ENCODE peak calls at places on chromosomes 3 and 15, in four cellular contexts. F, G, Y and P are unnamed samples.

GRCh38 chr3:52330194-52330805 is 14.2 kb downstream of the DNAH1 start:
- DNase-seq in F (no peak), G (no peak), Y (no peak), P (no peak)

GRCh38 chr15:75181780-75182179 is 19.9 kb upstream of the C15orf39 start:
- DNase-seq in F (no peak), G (no peak), Y (no peak), P (no peak)

GRCh38 chr15:79140846-79141570 is 50.4 kb upstream of the RASGRF1 start:
- DNase-seq in F (no peak), G (no peak), Y (no peak), P (no peak)

GRCh38 chr15:87716422-87716821 is 540.1 kb downstream of the NTRK3 start:
- DNase-seq in F (no peak), G (no peak), Y (no peak), P (no peak)

GRCh38 chr3:49873623-49874022 is 3.9 kb upstream of the CAMKV start:
- DNase-seq in F (no peak), G (no peak), Y (no peak), P (no peak)

GRCh38 chr3:46666471-46666845 is 27.0 kb downstream of the ALS2CL start:
- DNase-seq in F (no peak), G (no peak), Y (no peak), P (no peak)

GRCh38 chr3:50239649-50240048 is 3.6 kb downstream of the GNAI2 start:
- DNase-seq in F (no peak), G (no peak), Y (no peak), P (no peak)

GRCh38 chr3:42701371-42702065 is 1.1 kb downstream of the HHATL start:
- DNase-seq in F (no peak), G (peak), Y (peak), P (peak)

GRCh38 chr3:10848261-10848660 is 32.2 kb downstream of the SLC6A11 start:
- DNase-seq in F (no peak), G (no peak), Y (no peak), P (no peak)

GRCh38 chr15:76368135-76368588 is 31.6 kb downstream of the ISL2 start:
- DNase-seq in F (no peak), G (no peak), Y (no peak), P (no peak)

GRCh38 chr15:88126695-88127476 is 129.7 kb downstream of the NTRK3 start:
- DNase-seq in F (no peak), G (no peak), Y (no peak), P (no peak)

GRCh38 chr3:120432105-120432860 is 18.5 kb downstream of the FSTL1 start:
- DNase-seq in F (peak), G (no peak), Y (no peak), P (no peak)

GRCh38 chr3:63763156-63763555 is 55.9 kb upstream of the C3orf49 start:
- DNase-seq in F (peak), G (no peak), Y (no peak), P (no peak)

GRCh38 chr3:192482809-192483208 is 244.5 kb downstream of the FGF12 start:
- DNase-seq in F (no peak), G (no peak), Y (no peak), P (no peak)

GRCh38 chr3:170038434-170039110 is 777 bp downstream of the GPR160 start:
- DNase-seq in F (peak), G (no peak), Y (no peak), P (no peak)

GRCh38 chr3:164416491-164417222 is 661.6 kb downstream of the SI start:
- DNase-seq in F (no peak), G (no peak), Y (no peak), P (no peak)

GRCh38 chr3:176939022-176939817 is 258.1 kb downstream of the TBL1XR1 start:
- DNase-seq in F (peak), G (peak), Y (no peak), P (no peak)

GRCh38 chr15:57031605-57032004 is 113.2 kb downstream of the TCF12 start:
- DNase-seq in F (no peak), G (peak), Y (no peak), P (peak)

GRCh38 chr3:197820550-197821335 is 29.7 kb downstream of the LRCH3 start:
- DNase-seq in F (no peak), G (no peak), Y (no peak), P (no peak)

GRCh38 chr15:78302579-78302978 is 3.2 kb upstream of the SKIC8 start:
- DNase-seq in F (peak), G (no peak), Y (no peak), P (no peak)

GRCh38 chr15:93497256-93497655 is 408.2 kb upstream of the RGMA start:
- DNase-seq in F (peak), G (no peak), Y (no peak), P (no peak)

GRCh38 chr15:95016511-95017219 is 785.3 kb downstream of the MCTP2 start:
- DNase-seq in F (no peak), G (no peak), Y (no peak), P (no peak)

GRCh38 chr3:102124301-102125158 is 275.2 kb downstream of the NFKBIZ start:
- DNase-seq in F (no peak), G (no peak), Y (no peak), P (no peak)

GRCh38 chr15:96336045-96336642 is 5.6 kb downstream of the NR2F2 start:
- DNase-seq in F (peak), G (no peak), Y (no peak), P (no peak)

GRCh38 chr3:87426916-87427315 is 150.5 kb upstream of the POU1F1 start:
- DNase-seq in F (peak), G (no peak), Y (no peak), P (no peak)

GRCh38 chr15:75129788-75130187 is 71.9 kb upstream of the C15orf39 start:
- DNase-seq in F (no peak), G (no peak), Y (no peak), P (no peak)

GRCh38 chr3:179451335-179452165 is at the start of gene GNB4:
- DNase-seq in F (peak), G (peak), Y (peak), P (peak)

GRCh38 chr3:24829011-24829581 is 334.4 kb upstream of the THRB start:
- DNase-seq in F (peak), G (peak), Y (peak), P (peak)

GRCh38 chr15:64619880-64620839 is 155.2 kb downstream of the RBPMS2 start:
- DNase-seq in F (no peak), G (no peak), Y (no peak), P (no peak)

GRCh38 chr3:66397745-66398144 is 103.1 kb downstream of the LRIG1 start:
- DNase-seq in F (peak), G (peak), Y (peak), P (no peak)

GRCh38 chr3:129616713-129617112 is 10.2 kb upstream of the PLXND1 start:
- DNase-seq in F (no peak), G (no peak), Y (no peak), P (peak)

DNA sequence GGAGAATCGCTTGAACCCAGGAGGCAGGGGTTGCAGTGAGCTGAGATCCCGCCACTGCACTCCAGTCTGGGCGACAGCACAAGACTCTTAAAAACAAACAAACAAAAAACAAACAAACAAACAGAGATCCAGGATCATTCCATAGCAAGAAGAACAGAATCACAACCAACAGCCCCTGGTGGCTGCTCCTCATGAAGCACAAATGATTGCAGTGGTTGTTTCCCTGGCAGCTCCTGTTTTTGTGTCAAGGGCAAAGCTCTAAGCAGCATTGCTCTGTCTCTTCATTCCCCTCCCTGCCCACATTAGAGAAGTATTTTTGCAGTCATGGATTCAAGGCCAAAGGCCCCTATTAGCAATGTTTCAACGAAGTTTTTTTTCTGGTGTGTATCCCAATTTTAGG is 25.8 kb upstream of the BLM start:
- DNase-seq in F (no peak), G (no peak), Y (no peak), P (no peak)
- H3K4me3 ChIP-seq in F (no peak), G (no peak), Y (no peak), P (no peak)

DNA sequence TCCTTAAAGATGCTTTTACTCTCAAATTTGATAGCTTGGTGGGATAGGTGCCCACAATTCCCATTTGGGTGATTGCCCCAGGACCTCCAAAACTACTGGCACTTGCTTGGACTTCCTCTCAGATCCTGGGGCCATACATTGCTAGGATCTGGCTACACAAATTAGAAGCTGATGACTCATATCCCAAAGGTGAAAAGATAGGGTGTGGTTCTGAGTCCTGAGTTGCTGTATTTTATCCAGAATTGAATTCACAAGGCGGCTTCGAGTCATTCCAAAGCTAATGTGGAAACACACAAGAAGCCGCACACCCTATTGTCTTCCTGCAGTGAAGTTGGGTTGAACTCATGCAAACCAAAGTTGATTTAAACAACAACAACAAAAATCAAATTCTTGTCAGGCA is 53.4 kb downstream of the DUT start:
- DNase-seq in F (no peak), G (no peak), Y (no peak), P (no peak)
- H3K27ac ChIP-seq in F (no peak), G (no peak), Y (no peak), P (no peak)

GRCh38 chr3:47741925-47742324 is 39.8 kb downstream of the SMARCC1 start:
- DNase-seq in F (no peak), G (no peak), Y (no peak), P (no peak)

GRCh38 chr3:47746264-47746663 is 35.4 kb downstream of the SMARCC1 start:
- DNase-seq in F (no peak), G (no peak), Y (no peak), P (no peak)

GRCh38 chr3:47752716-47753115 is 29.0 kb downstream of the SMARCC1 start:
- DNase-seq in F (no peak), G (no peak), Y (no peak), P (no peak)

GRCh38 chr3:47743855-47744254 is 37.8 kb downstream of the SMARCC1 start:
- DNase-seq in F (no peak), G (no peak), Y (no peak), P (no peak)

GRCh38 chr3:47747558-47747957 is 34.1 kb downstream of the SMARCC1 start:
- DNase-seq in F (no peak), G (no peak), Y (no peak), P (no peak)
- H3K4me3 ChIP-seq in F (no peak), G (no peak), Y (no peak), P (no peak)

DNA sequence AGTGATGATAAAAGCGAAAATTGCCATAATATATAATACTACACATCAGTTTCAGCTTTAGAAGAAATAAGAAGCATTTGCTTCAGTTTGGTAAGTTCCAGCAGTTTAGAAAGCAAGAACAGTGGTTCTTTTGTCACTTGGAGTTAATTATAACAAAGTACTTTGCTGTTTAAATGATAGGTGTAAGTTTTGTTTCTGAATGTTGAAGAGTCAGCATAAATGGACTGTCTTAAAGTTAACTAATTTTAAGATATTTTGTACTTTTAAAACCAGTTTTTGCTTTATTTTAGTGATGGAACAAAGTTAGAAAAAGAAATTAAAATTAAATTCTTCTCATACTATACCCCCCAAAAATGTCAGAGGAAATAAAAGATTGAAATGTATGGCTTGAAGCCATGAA is 24.6 kb downstream of the CHCHD6 start:
- DNase-seq in F (no peak), G (no peak), Y (no peak), P (no peak)
- H3K27ac ChIP-seq in F (no peak), G (no peak), Y (no peak), P (no peak)

GRCh38 chr3:98763076-98763475 is at the start of gene ST3GAL6:
- DNase-seq in F (peak), G (peak), Y (no peak), P (peak)

GRCh38 chr3:98766924-98767323 is 3.8 kb downstream of the ST3GAL6 start:
- DNase-seq in F (no peak), G (no peak), Y (no peak), P (no peak)

GRCh38 chr3:98763814-98764691 is 913 bp downstream of the ST3GAL6 start:
- DNase-seq in F (no peak), G (no peak), Y (no peak), P (no peak)

GRCh38 chr3:98764692-98765002 is 1.5 kb downstream of the ST3GAL6 start:
- DNase-seq in F (no peak), G (no peak), Y (no peak), P (no peak)

GRCh38 chr3:98765721-98766120 is 2.6 kb downstream of the ST3GAL6 start:
- DNase-seq in F (peak), G (no peak), Y (no peak), P (peak)
- H3K4me3 ChIP-seq in F (no peak), G (no peak), Y (no peak), P (no peak)

DNA sequence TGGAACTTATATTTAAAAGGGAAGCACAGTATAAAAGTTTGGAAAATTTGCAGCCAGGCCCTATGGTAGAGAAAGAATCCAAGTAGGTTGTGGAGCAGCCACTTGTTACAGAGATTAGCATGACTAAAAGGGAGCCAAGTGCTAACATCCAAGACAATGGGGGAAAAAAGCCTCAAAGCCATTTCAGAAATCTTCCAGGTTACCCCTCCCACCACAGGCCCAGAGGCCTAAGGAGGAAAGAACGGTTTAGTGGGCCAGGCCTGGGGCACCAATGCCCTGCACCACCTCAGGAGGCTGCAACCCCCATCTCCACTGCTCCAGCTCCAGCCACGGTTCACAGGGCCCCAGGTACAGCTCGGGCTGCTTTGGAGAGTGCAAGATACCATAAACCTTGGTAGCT is 69.9 kb downstream of the IGF2BP2 start:
- DNase-seq in F (no peak), G (no peak), Y (no peak), P (no peak)
- H3K27ac ChIP-seq in F (no peak), G (no peak), Y (no peak), P (no peak)